ENCODE peak calls at places on chromosomes 12 and 14, in ten cellular contexts. One of them, this sample, is unnamed.

GRCh38 chr14:81565441-81566290 is 32.0 kb upstream of the SEL1L start:
- DNase-seq in aorta: no peak
- DNase-seq in CD8-positive, alpha-beta memory T cell: no peak
- DNase-seq in neural progenitor cell: peak
- DNase-seq in hepatocyte: peak
- DNase-seq in left lung: no peak
- DNase-seq in tibial nerve: no peak
- DNase-seq in psoas muscle: no peak
- DNase-seq in PC-9: no peak
- DNase-seq in adrenal gland: peak
- DNase-seq in this sample: no peak

GRCh38 chr14:31420013-31420318 is 384 bp downstream of the HEATR5A start:
- DNase-seq in aorta: peak
- DNase-seq in CD8-positive, alpha-beta memory T cell: peak
- DNase-seq in neural progenitor cell: peak
- DNase-seq in hepatocyte: no peak
- DNase-seq in left lung: peak
- DNase-seq in tibial nerve: no peak
- DNase-seq in psoas muscle: peak
- DNase-seq in PC-9: peak
- DNase-seq in adrenal gland: peak
- DNase-seq in this sample: peak

GRCh38 chr12:2862876-2863275 is 6.0 kb upstream of the TEX52 start:
- DNase-seq in aorta: no peak
- DNase-seq in CD8-positive, alpha-beta memory T cell: no peak
- DNase-seq in neural progenitor cell: no peak
- DNase-seq in hepatocyte: no peak
- DNase-seq in left lung: no peak
- DNase-seq in tibial nerve: no peak
- DNase-seq in psoas muscle: peak
- DNase-seq in PC-9: no peak
- DNase-seq in adrenal gland: no peak
- DNase-seq in this sample: no peak

GRCh38 chr14:93859957-93860356 is 67.2 kb upstream of the FAM181A start:
- DNase-seq in aorta: no peak
- DNase-seq in CD8-positive, alpha-beta memory T cell: no peak
- DNase-seq in neural progenitor cell: no peak
- DNase-seq in hepatocyte: peak
- DNase-seq in left lung: no peak
- DNase-seq in tibial nerve: no peak
- DNase-seq in psoas muscle: peak
- DNase-seq in PC-9: no peak
- DNase-seq in adrenal gland: no peak
- DNase-seq in this sample: peak

GRCh38 chr14:105855893-105856675 is 329.7 kb downstream of the TMEM121 start:
- DNase-seq in aorta: peak
- DNase-seq in CD8-positive, alpha-beta memory T cell: no peak
- DNase-seq in neural progenitor cell: no peak
- DNase-seq in hepatocyte: no peak
- DNase-seq in left lung: peak
- DNase-seq in tibial nerve: no peak
- DNase-seq in psoas muscle: no peak
- DNase-seq in PC-9: no peak
- DNase-seq in adrenal gland: peak
- DNase-seq in this sample: no peak

GRCh38 chr12:25699454-25699853 is 146.4 kb upstream of the LMNTD1 start:
- DNase-seq in aorta: no peak
- DNase-seq in CD8-positive, alpha-beta memory T cell: no peak
- DNase-seq in neural progenitor cell: no peak
- DNase-seq in hepatocyte: no peak
- DNase-seq in left lung: no peak
- DNase-seq in tibial nerve: no peak
- DNase-seq in psoas muscle: no peak
- DNase-seq in PC-9: no peak
- DNase-seq in adrenal gland: no peak
- DNase-seq in this sample: no peak

GRCh38 chr12:114744285-114744684 is 60.3 kb upstream of the TBX3 start:
- DNase-seq in aorta: no peak
- DNase-seq in CD8-positive, alpha-beta memory T cell: no peak
- DNase-seq in neural progenitor cell: no peak
- DNase-seq in hepatocyte: no peak
- DNase-seq in left lung: no peak
- DNase-seq in tibial nerve: no peak
- DNase-seq in psoas muscle: no peak
- DNase-seq in PC-9: no peak
- DNase-seq in adrenal gland: no peak
- DNase-seq in this sample: no peak

GRCh38 chr12:38872181-38872580 is 33.2 kb downstream of the CPNE8 start:
- DNase-seq in aorta: no peak
- DNase-seq in CD8-positive, alpha-beta memory T cell: no peak
- DNase-seq in neural progenitor cell: no peak
- DNase-seq in hepatocyte: no peak
- DNase-seq in left lung: no peak
- DNase-seq in tibial nerve: no peak
- DNase-seq in psoas muscle: no peak
- DNase-seq in PC-9: no peak
- DNase-seq in adrenal gland: no peak
- DNase-seq in this sample: no peak

GRCh38 chr12:51488281-51488680 is 63.6 kb downstream of the SLC4A8 start:
- DNase-seq in aorta: no peak
- DNase-seq in CD8-positive, alpha-beta memory T cell: no peak
- DNase-seq in neural progenitor cell: no peak
- DNase-seq in hepatocyte: no peak
- DNase-seq in left lung: no peak
- DNase-seq in tibial nerve: no peak
- DNase-seq in psoas muscle: no peak
- DNase-seq in PC-9: no peak
- DNase-seq in adrenal gland: no peak
- DNase-seq in this sample: no peak

GRCh38 chr14:22386924-22387775 is 201.9 kb downstream of the DAD1 start:
- DNase-seq in aorta: peak
- DNase-seq in CD8-positive, alpha-beta memory T cell: no peak
- DNase-seq in neural progenitor cell: peak
- DNase-seq in hepatocyte: peak
- DNase-seq in left lung: no peak
- DNase-seq in tibial nerve: peak
- DNase-seq in psoas muscle: no peak
- DNase-seq in PC-9: no peak
- DNase-seq in adrenal gland: peak
- DNase-seq in this sample: peak
- H3K27ac ChIP-seq in aorta: no peak
- H3K27ac ChIP-seq in CD8-positive, alpha-beta memory T cell: no peak
- H3K27ac ChIP-seq in neural progenitor cell: no peak
- H3K27ac ChIP-seq in hepatocyte: no peak
- H3K27ac ChIP-seq in left lung: no peak
- H3K27ac ChIP-seq in tibial nerve: no peak
- H3K27ac ChIP-seq in psoas muscle: no peak
- H3K27ac ChIP-seq in PC-9: no peak
- H3K27ac ChIP-seq in adrenal gland: no peak
- H3K27ac ChIP-seq in this sample: no peak

DNA sequence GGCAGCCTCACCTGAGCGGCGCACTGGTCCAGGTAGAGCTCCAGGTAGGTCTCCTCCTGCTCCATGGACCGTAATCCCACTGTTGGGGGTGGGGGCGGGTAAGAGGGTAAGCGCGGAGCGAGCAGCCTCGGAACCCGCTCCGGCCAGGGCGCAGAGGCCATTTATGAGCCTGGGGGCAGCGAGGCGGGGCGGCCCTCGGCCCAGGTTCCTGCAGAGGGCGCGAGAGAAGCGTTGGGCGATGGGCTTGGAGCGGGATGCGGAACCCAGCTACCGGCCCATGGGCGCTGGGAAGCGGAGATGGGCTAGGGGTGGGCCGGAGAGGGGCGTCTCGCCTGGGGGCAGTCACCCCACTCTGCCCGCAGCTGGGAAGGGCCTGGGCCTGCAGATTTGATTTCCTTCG is at the start of gene TBPL2:
- DNase-seq in aorta: no peak
- DNase-seq in CD8-positive, alpha-beta memory T cell: no peak
- DNase-seq in neural progenitor cell: peak
- DNase-seq in hepatocyte: peak
- DNase-seq in left lung: no peak
- DNase-seq in tibial nerve: no peak
- DNase-seq in psoas muscle: no peak
- DNase-seq in PC-9: no peak
- DNase-seq in adrenal gland: no peak
- DNase-seq in this sample: no peak
- H3K4me3 ChIP-seq in aorta: no peak
- H3K4me3 ChIP-seq in CD8-positive, alpha-beta memory T cell: no peak
- H3K4me3 ChIP-seq in neural progenitor cell: no peak
- H3K4me3 ChIP-seq in hepatocyte: no peak
- H3K4me3 ChIP-seq in left lung: no peak
- H3K4me3 ChIP-seq in tibial nerve: no peak
- H3K4me3 ChIP-seq in psoas muscle: no peak
- H3K4me3 ChIP-seq in PC-9: no peak
- H3K4me3 ChIP-seq in adrenal gland: no peak
- H3K4me3 ChIP-seq in this sample: no peak

GRCh38 chr12:121939190-121939589 is 20.8 kb downstream of the CFAP251 start:
- DNase-seq in aorta: no peak
- DNase-seq in CD8-positive, alpha-beta memory T cell: no peak
- DNase-seq in neural progenitor cell: no peak
- DNase-seq in hepatocyte: peak
- DNase-seq in left lung: no peak
- DNase-seq in tibial nerve: no peak
- DNase-seq in psoas muscle: no peak
- DNase-seq in PC-9: no peak
- DNase-seq in adrenal gland: no peak
- DNase-seq in this sample: no peak
- H3K27ac ChIP-seq in aorta: no peak
- H3K27ac ChIP-seq in CD8-positive, alpha-beta memory T cell: no peak
- H3K27ac ChIP-seq in neural progenitor cell: no peak
- H3K27ac ChIP-seq in hepatocyte: no peak
- H3K27ac ChIP-seq in left lung: no peak
- H3K27ac ChIP-seq in tibial nerve: no peak
- H3K27ac ChIP-seq in psoas muscle: no peak
- H3K27ac ChIP-seq in PC-9: no peak
- H3K27ac ChIP-seq in adrenal gland: no peak
- H3K27ac ChIP-seq in this sample: no peak

GRCh38 chr12:100476013-100476751 is 2.5 kb downstream of the NR1H4 start:
- DNase-seq in aorta: no peak
- DNase-seq in CD8-positive, alpha-beta memory T cell: no peak
- DNase-seq in neural progenitor cell: no peak
- DNase-seq in hepatocyte: no peak
- DNase-seq in left lung: no peak
- DNase-seq in tibial nerve: no peak
- DNase-seq in psoas muscle: no peak
- DNase-seq in PC-9: no peak
- DNase-seq in adrenal gland: no peak
- DNase-seq in this sample: no peak

GRCh38 chr12:100473050-100473715 is 483 bp upstream of the NR1H4 start:
- DNase-seq in aorta: no peak
- DNase-seq in CD8-positive, alpha-beta memory T cell: no peak
- DNase-seq in neural progenitor cell: no peak
- DNase-seq in hepatocyte: no peak
- DNase-seq in left lung: no peak
- DNase-seq in tibial nerve: no peak
- DNase-seq in psoas muscle: no peak
- DNase-seq in PC-9: no peak
- DNase-seq in adrenal gland: no peak
- DNase-seq in this sample: no peak

GRCh38 chr12:100473716-100474150 is at the start of gene NR1H4:
- DNase-seq in aorta: no peak
- DNase-seq in CD8-positive, alpha-beta memory T cell: no peak
- DNase-seq in neural progenitor cell: no peak
- DNase-seq in hepatocyte: no peak
- DNase-seq in left lung: no peak
- DNase-seq in tibial nerve: no peak
- DNase-seq in psoas muscle: no peak
- DNase-seq in PC-9: no peak
- DNase-seq in adrenal gland: peak
- DNase-seq in this sample: no peak

GRCh38 chr12:100472325-100472724 is 1.3 kb upstream of the NR1H4 start:
- DNase-seq in aorta: no peak
- DNase-seq in CD8-positive, alpha-beta memory T cell: no peak
- DNase-seq in neural progenitor cell: no peak
- DNase-seq in hepatocyte: no peak
- DNase-seq in left lung: no peak
- DNase-seq in tibial nerve: no peak
- DNase-seq in psoas muscle: no peak
- DNase-seq in PC-9: no peak
- DNase-seq in adrenal gland: no peak
- DNase-seq in this sample: no peak

GRCh38 chr12:100474617-100475016 is 951 bp downstream of the NR1H4 start:
- DNase-seq in aorta: no peak
- DNase-seq in CD8-positive, alpha-beta memory T cell: no peak
- DNase-seq in neural progenitor cell: no peak
- DNase-seq in hepatocyte: no peak
- DNase-seq in left lung: no peak
- DNase-seq in tibial nerve: no peak
- DNase-seq in psoas muscle: no peak
- DNase-seq in PC-9: no peak
- DNase-seq in adrenal gland: no peak
- DNase-seq in this sample: no peak
- H3K4me3 ChIP-seq in aorta: no peak
- H3K4me3 ChIP-seq in CD8-positive, alpha-beta memory T cell: no peak
- H3K4me3 ChIP-seq in neural progenitor cell: no peak
- H3K4me3 ChIP-seq in hepatocyte: no peak
- H3K4me3 ChIP-seq in left lung: no peak
- H3K4me3 ChIP-seq in tibial nerve: no peak
- H3K4me3 ChIP-seq in psoas muscle: no peak
- H3K4me3 ChIP-seq in PC-9: no peak
- H3K4me3 ChIP-seq in adrenal gland: peak
- H3K4me3 ChIP-seq in this sample: no peak

GRCh38 chr14:101595887-101596721 is 34.8 kb downstream of the DIO3 start:
- DNase-seq in aorta: no peak
- DNase-seq in CD8-positive, alpha-beta memory T cell: no peak
- DNase-seq in neural progenitor cell: no peak
- DNase-seq in hepatocyte: no peak
- DNase-seq in left lung: peak
- DNase-seq in tibial nerve: no peak
- DNase-seq in psoas muscle: no peak
- DNase-seq in PC-9: no peak
- DNase-seq in adrenal gland: no peak
- DNase-seq in this sample: no peak
- H3K27ac ChIP-seq in aorta: no peak
- H3K27ac ChIP-seq in CD8-positive, alpha-beta memory T cell: peak
- H3K27ac ChIP-seq in neural progenitor cell: no peak
- H3K27ac ChIP-seq in hepatocyte: no peak
- H3K27ac ChIP-seq in left lung: no peak
- H3K27ac ChIP-seq in tibial nerve: no peak
- H3K27ac ChIP-seq in psoas muscle: no peak
- H3K27ac ChIP-seq in PC-9: no peak
- H3K27ac ChIP-seq in adrenal gland: no peak
- H3K27ac ChIP-seq in this sample: no peak